ENCODE peak calls at places on chromosomes 1 and 21, in ten cellular contexts. D, H, X, N, J, Y, Q, Z, I and F are unnamed samples. For H3K27me3, the result is how much of the 10 kb centered on the place peaks cover.

GRCh38 chr1:76292418-76293184 is 218.1 kb downstream of the ST6GALNAC3 start:
- DNase-seq in D (no peak), H (no peak), X (no peak), N (no peak), J (no peak), Y (no peak), Q (no peak), Z (no peak), I (no peak), F (no peak)

GRCh38 chr21:29904359-29905282 is 35.2 kb downstream of the GRIK1 start:
- DNase-seq in D (no peak), H (no peak), X (no peak), N (no peak), J (no peak), Y (no peak), Q (no peak), Z (no peak), I (no peak), F (no peak)

GRCh38 chr1:40390857-40391256 is 17.3 kb downstream of the SMAP2 start:
- DNase-seq in D (no peak), H (no peak), X (no peak), N (no peak), J (no peak), Y (no peak), Q (no peak), Z (no peak), I (no peak), F (no peak)

GRCh38 chr1:53075761-53076163 is 13.7 kb downstream of the PODN start:
- DNase-seq in D (no peak), H (no peak), X (no peak), N (no peak), J (peak), Y (peak), Q (peak), Z (no peak), I (no peak), F (no peak)

GRCh38 chr1:20216574-20216973 is 30.3 kb upstream of the PLA2G2C start:
- DNase-seq in D (no peak), H (peak), X (peak), N (no peak), J (no peak), Y (no peak), Q (no peak), Z (no peak), I (peak), F (no peak)

GRCh38 chr1:168136709-168137514 is at the start of gene GPR161:
- DNase-seq in D (peak), H (peak), X (peak), N (no peak), J (peak), Y (peak), Q (peak), Z (no peak), I (no peak), F (peak)

GRCh38 chr1:31413405-31414005 is 492 bp downstream of the SERINC2 start:
- DNase-seq in D (peak), H (no peak), X (peak), N (no peak), J (peak), Y (peak), Q (peak), Z (no peak), I (no peak), F (peak)

GRCh38 chr1:55468438-55468837 is 253.3 kb upstream of the USP24 start:
- DNase-seq in D (no peak), H (no peak), X (no peak), N (no peak), J (no peak), Y (no peak), Q (no peak), Z (no peak), I (no peak), F (no peak)

GRCh38 chr1:85171721-85172120 is 29.1 kb downstream of the SYDE2 start:
- DNase-seq in D (no peak), H (no peak), X (no peak), N (no peak), J (no peak), Y (no peak), Q (no peak), Z (no peak), I (no peak), F (no peak)

GRCh38 chr1:85168884-85169283 is 31.9 kb downstream of the SYDE2 start:
- DNase-seq in D (no peak), H (no peak), X (no peak), N (no peak), J (no peak), Y (no peak), Q (no peak), Z (no peak), I (no peak), F (no peak)

DNA sequence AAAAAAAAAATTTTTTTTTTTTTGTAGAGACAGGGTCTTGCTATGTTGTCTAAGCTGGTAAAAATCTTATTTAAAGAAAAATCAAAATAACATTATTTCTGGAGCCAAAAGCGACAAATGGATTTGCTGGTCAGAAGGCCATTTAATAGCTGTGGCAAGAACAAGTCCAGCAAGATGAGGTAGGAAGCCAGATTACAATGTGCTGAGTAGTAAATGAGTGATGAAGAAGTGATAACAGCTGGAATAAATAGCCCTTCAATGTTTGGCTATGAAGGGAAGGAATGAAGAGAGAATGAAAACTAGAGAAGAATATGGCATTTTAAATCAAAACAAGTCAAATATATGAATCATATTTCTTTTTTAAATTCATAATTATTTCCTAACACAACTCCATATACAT is 34.5 kb downstream of the SYDE2 start:
- DNase-seq in D (no peak), H (no peak), X (no peak), N (no peak), J (no peak), Y (no peak), Q (no peak), Z (no peak), I (no peak), F (no peak)
- H3K27me3 ChIP-seq in D (under half), H (under half), X (under half), N (under half), J (under half), Y (under half), Q (under half), Z (under half), I (under half), F (under half)

GRCh38 chr1:37629726-37630425 is 4.8 kb downstream of the RSPO1 start:
- DNase-seq in D (no peak), H (no peak), X (no peak), N (no peak), J (no peak), Y (no peak), Q (no peak), Z (no peak), I (no peak), F (no peak)

GRCh38 chr1:37630426-37631038 is 4.2 kb downstream of the RSPO1 start:
- DNase-seq in D (no peak), H (no peak), X (no peak), N (no peak), J (no peak), Y (no peak), Q (no peak), Z (no peak), I (no peak), F (no peak)

GRCh38 chr1:37628026-37628556 is 6.6 kb downstream of the RSPO1 start:
- DNase-seq in D (no peak), H (no peak), X (no peak), N (no peak), J (no peak), Y (no peak), Q (no peak), Z (no peak), I (no peak), F (no peak)

GRCh38 chr1:37631039-37631428 is 3.7 kb downstream of the RSPO1 start:
- DNase-seq in D (no peak), H (no peak), X (no peak), N (no peak), J (no peak), Y (no peak), Q (no peak), Z (no peak), I (no peak), F (no peak)

GRCh38 chr1:37629008-37629407 is 5.7 kb downstream of the RSPO1 start:
- DNase-seq in D (no peak), H (no peak), X (no peak), N (no peak), J (no peak), Y (no peak), Q (no peak), Z (no peak), I (no peak), F (no peak)
- H3K27me3 ChIP-seq in D (under half), H (under half), X (half or more), N (under half), J (under half), Y (half or more), Q (half or more), Z (under half), I (under half), F (half or more)

GRCh38 chr1:3506943-3507342 is 52.5 kb downstream of the ARHGEF16 start:
- DNase-seq in D (no peak), H (no peak), X (no peak), N (no peak), J (peak), Y (no peak), Q (no peak), Z (no peak), I (no peak), F (no peak)
- H3K27me3 ChIP-seq in D (under half), H (under half), X (under half), N (under half), J (under half), Y (under half), Q (under half), Z (under half), I (under half), F (under half)

DNA sequence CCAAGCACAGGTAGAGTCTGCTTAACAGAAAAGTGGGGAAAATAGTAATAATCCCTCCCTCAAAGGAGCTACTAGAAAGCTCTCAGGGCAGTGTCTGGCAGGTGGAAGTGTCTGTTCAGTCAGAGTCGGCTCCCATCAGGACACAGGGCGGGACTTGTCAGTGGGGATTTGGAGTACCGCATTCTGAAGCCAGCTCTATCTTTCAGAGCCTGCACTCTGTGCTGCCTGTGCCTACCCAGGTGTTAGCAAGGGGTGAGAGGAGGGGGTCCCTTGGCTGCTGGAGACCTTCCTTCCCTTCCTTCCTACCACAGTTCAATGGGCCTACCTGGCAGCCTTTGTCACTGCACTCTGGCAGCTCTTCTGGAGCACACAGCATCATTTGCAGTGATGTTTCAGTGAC is 615.5 kb downstream of the AJAP1 start:
- DNase-seq in D (no peak), H (no peak), X (no peak), N (no peak), J (no peak), Y (no peak), Q (no peak), Z (no peak), I (no peak), F (no peak)
- H3K27me3 ChIP-seq in D (under half), H (under half), X (under half), N (under half), J (under half), Y (under half), Q (under half), Z (under half), I (under half), F (under half)

GRCh38 chr1:94237291-94238226 is at the start of gene ARHGAP29:
- DNase-seq in D (peak), H (peak), X (peak), N (no peak), J (peak), Y (peak), Q (peak), Z (no peak), I (peak), F (peak)

GRCh38 chr1:94235189-94236020 is 2.0 kb downstream of the ARHGAP29 start:
- DNase-seq in D (no peak), H (no peak), X (no peak), N (no peak), J (no peak), Y (no peak), Q (no peak), Z (no peak), I (no peak), F (no peak)

GRCh38 chr1:94234615-94235014 is 2.8 kb downstream of the ARHGAP29 start:
- DNase-seq in D (no peak), H (no peak), X (no peak), N (no peak), J (no peak), Y (no peak), Q (no peak), Z (no peak), I (no peak), F (no peak)

GRCh38 chr1:94236021-94236491 is 1.3 kb downstream of the ARHGAP29 start:
- DNase-seq in D (no peak), H (no peak), X (no peak), N (no peak), J (no peak), Y (no peak), Q (no peak), Z (no peak), I (no peak), F (no peak)

DNA sequence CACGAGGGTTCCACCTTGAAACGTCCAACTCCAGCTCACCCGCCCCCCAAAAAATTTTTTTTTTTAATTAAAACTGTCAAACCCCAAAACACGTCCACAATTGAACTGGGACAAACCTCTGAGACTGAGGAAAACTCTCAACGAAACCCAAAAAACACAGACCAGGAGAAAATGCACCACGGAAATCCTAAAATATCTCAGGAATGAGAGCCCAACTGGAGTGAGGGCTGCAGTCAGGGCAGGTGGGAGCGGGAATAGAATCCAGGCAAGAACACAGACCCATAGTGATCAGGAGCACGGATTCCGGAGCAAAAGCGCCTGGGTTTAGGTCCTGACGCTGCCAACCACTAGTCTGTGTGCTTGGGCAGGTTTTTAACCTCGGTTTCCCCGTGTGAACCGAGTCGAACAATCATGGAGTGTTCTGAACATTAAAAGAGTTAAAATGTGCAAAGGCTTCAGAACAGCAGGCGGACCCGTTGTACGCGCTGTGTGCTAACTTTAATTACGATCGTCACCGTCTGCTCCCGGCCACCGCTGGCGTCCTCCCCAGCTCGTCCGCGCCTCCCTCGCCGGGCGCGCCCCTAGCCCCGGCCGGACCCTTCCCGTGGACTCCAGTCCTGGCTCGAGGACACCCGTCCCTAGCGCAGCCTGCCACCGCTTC is 624 bp downstream of the ARHGAP29 start:
- DNase-seq in D (peak), H (no peak), X (peak), N (no peak), J (no peak), Y (no peak), Q (no peak), Z (no peak), I (no peak), F (no peak)
- H3K27me3 ChIP-seq in D (under half), H (under half), X (under half), N (under half), J (under half), Y (under half), Q (under half), Z (under half), I (under half), F (under half)

GRCh38 chr1:202642212-202642611 is 68.0 kb downstream of the SYT2 start:
- DNase-seq in D (no peak), H (no peak), X (no peak), N (no peak), J (no peak), Y (no peak), Q (no peak), Z (no peak), I (no peak), F (no peak)

GRCh38 chr1:202644219-202645096 is 65.8 kb downstream of the SYT2 start:
- DNase-seq in D (no peak), H (no peak), X (no peak), N (no peak), J (no peak), Y (no peak), Q (no peak), Z (no peak), I (no peak), F (no peak)

GRCh38 chr1:202642619-202643291 is 67.5 kb downstream of the SYT2 start:
- DNase-seq in D (no peak), H (no peak), X (no peak), N (no peak), J (no peak), Y (no peak), Q (no peak), Z (no peak), I (no peak), F (no peak)

GRCh38 chr1:202643397-202644218 is 66.6 kb downstream of the SYT2 start:
- DNase-seq in D (no peak), H (no peak), X (peak), N (no peak), J (no peak), Y (no peak), Q (no peak), Z (no peak), I (no peak), F (no peak)

DNA sequence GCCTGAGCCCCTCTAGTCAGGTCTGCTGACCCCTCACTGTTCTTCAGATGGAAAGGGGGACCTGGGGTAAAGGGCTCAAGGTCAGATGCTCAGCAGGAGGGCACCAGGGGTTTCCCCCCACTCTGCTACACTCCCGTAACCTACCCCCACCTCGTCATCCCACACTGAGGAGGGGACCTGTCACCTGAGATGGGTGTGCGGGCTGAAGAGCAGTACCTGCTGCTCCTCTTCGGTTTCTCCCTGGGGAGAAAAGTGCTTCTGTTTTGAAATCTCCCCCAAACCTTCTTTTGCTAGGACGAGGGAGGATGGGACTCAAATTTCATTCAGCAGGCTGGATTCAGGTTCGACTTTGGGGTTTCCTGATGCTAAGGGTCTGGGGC is 65.2 kb downstream of the SYT2 start:
- DNase-seq in D (no peak), H (no peak), X (no peak), N (no peak), J (no peak), Y (no peak), Q (no peak), Z (no peak), I (no peak), F (no peak)
- H3K27me3 ChIP-seq in D (under half), H (under half), X (under half), N (under half), J (under half), Y (under half), Q (half or more), Z (under half), I (under half), F (under half)

DNA sequence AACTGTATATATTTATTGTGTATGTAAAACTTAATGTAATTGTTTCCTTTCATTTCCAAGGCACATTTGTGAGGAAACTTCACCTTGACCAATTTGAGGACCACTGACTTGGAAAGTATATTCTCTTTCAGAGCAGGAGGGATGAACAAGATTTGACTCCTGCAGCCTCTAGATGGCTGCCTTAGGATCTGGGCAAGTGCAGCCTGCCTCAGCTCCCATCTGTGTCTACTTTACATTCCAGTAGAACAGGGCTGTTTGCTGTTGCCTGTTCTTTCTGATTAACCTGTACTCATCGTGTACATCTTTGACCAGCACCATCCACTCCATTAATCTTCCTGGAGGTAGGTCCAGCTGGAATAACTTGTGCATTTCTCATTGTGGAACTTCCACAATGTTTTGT is 312.8 kb downstream of the HLX start:
- DNase-seq in D (no peak), H (no peak), X (no peak), N (no peak), J (no peak), Y (no peak), Q (no peak), Z (no peak), I (no peak), F (no peak)
- H3K27me3 ChIP-seq in D (under half), H (under half), X (under half), N (under half), J (under half), Y (under half), Q (under half), Z (under half), I (under half), F (under half)

DNA sequence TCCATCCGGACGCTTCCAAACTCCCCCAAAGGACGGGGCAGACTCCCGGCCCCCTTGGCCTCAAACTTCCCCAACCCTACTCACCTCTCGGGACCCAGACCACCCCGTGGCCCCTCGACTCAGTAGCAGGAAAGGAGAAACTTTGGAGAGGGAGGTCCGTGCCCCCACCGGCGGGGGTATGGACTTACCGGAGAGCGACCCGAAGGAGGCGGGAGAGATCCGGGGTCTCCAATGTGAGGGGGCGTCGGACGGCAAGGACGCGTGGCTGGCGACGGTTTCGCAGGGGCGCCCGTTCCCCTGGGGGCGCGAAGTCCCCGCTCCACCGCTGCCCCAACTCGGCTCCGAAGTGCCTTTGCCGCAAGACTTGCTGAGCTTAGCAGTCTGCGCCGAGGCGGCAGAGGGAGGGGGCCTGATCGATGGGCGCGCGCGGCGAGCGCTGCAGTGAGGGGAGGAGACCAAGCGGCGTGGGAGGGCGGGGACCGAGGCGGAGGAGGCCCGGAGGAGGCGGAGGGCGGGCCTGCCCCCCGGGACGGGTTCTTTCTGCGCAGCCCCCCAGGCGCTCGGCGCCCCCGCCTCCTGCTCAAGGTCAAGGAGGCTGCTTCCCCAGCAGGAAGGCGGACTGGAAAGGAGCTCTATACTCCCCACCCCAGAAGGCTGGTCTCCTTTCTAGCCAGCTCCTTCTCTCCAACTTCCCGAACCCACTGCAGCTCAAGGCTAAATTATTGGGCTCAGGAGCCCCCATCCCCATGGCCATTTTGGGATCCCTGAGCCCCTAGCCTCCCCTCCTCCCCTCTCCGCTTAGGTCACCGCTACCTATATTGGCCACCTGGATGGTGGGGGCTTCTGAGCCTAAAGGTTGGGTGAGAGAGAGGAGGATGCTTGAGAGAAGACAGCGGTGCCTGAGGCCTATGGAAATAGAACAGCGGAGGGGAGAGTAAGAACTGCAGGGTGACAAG is at the start of gene SYT2:
- DNase-seq in D (no peak), H (peak), X (peak), N (no peak), J (peak), Y (peak), Q (no peak), Z (no peak), I (no peak), F (peak)
- H3K27me3 ChIP-seq in D (under half), H (under half), X (half or more), N (under half), J (under half), Y (half or more), Q (half or more), Z (under half), I (half or more), F (half or more)